ENCODE peak calls at places on chromosomes 4 and X, in five cellular contexts. One of them, this sample, is unnamed.

GRCh38 chrX:2497961-2498780 is 2.6 kb downstream of the DHRSX start:
- DNase-seq in tibial nerve: peak
- DNase-seq in breast epithelium: no peak
- DNase-seq in body of pancreas: peak
- DNase-seq in esophagus squamous epithelium: no peak
- DNase-seq in this sample: no peak

GRCh38 chr4:158945529-158946108 is 157.3 kb upstream of the RAPGEF2 start:
- DNase-seq in breast epithelium: no peak
- DNase-seq in esophagus squamous epithelium: no peak
- DNase-seq in body of pancreas: no peak
- DNase-seq in tibial nerve: no peak
- DNase-seq in this sample: no peak

GRCh38 chr4:30103455-30103854 is 616.7 kb upstream of the PCDH7 start:
- DNase-seq in body of pancreas: no peak
- DNase-seq in tibial nerve: no peak
- DNase-seq in breast epithelium: no peak
- DNase-seq in esophagus squamous epithelium: no peak
- DNase-seq in this sample: no peak

GRCh38 chr4:89625599-89626293 is 211.2 kb downstream of the SNCA start:
- DNase-seq in tibial nerve: no peak
- DNase-seq in esophagus squamous epithelium: no peak
- DNase-seq in body of pancreas: no peak
- DNase-seq in breast epithelium: no peak
- DNase-seq in this sample: no peak

GRCh38 chr4:110059556-110060191 is 138.7 kb downstream of the ELOVL6 start:
- DNase-seq in esophagus squamous epithelium: no peak
- DNase-seq in breast epithelium: no peak
- DNase-seq in tibial nerve: no peak
- DNase-seq in body of pancreas: no peak
- DNase-seq in this sample: no peak

GRCh38 chr4:7539659-7540058 is 104.9 kb upstream of the PSAPL1 start:
- DNase-seq in tibial nerve: no peak
- DNase-seq in esophagus squamous epithelium: no peak
- DNase-seq in body of pancreas: peak
- DNase-seq in breast epithelium: no peak
- DNase-seq in this sample: peak

GRCh38 chr4:109803924-109804571 is 2.2 kb upstream of the CFI start:
- DNase-seq in tibial nerve: no peak
- DNase-seq in breast epithelium: no peak
- DNase-seq in body of pancreas: peak
- DNase-seq in esophagus squamous epithelium: no peak
- DNase-seq in this sample: no peak

GRCh38 chr4:151600432-151600831 is 160.4 kb downstream of the GATB start:
- DNase-seq in esophagus squamous epithelium: no peak
- DNase-seq in breast epithelium: no peak
- DNase-seq in tibial nerve: no peak
- DNase-seq in body of pancreas: no peak
- DNase-seq in this sample: no peak

GRCh38 chrX:142089193-142089592 is 115.9 kb downstream of the MAGEC2 start:
- DNase-seq in breast epithelium: no peak
- DNase-seq in tibial nerve: no peak
- DNase-seq in esophagus squamous epithelium: no peak
- DNase-seq in body of pancreas: no peak
- DNase-seq in this sample: no peak

GRCh38 chrX:11437642-11438379 is 144.6 kb downstream of the AMELX start:
- DNase-seq in esophagus squamous epithelium: no peak
- DNase-seq in breast epithelium: no peak
- DNase-seq in body of pancreas: peak
- DNase-seq in tibial nerve: no peak
- DNase-seq in this sample: no peak

GRCh38 chrX:124098089-124098488 is 136.6 kb downstream of the STAG2 start:
- DNase-seq in breast epithelium: no peak
- DNase-seq in body of pancreas: no peak
- DNase-seq in tibial nerve: no peak
- DNase-seq in esophagus squamous epithelium: no peak
- DNase-seq in this sample: no peak

GRCh38 chrX:109472939-109473713 is 8.8 kb downstream of the GUCY2F start:
- DNase-seq in breast epithelium: no peak
- DNase-seq in body of pancreas: no peak
- DNase-seq in esophagus squamous epithelium: no peak
- DNase-seq in tibial nerve: no peak
- DNase-seq in this sample: peak

GRCh38 chr4:140238353-140239041 is 84.5 kb upstream of the MAML3 start:
- DNase-seq in breast epithelium: peak
- DNase-seq in body of pancreas: peak
- DNase-seq in esophagus squamous epithelium: peak
- DNase-seq in tibial nerve: peak
- DNase-seq in this sample: no peak

GRCh38 chr4:138555584-138555983 is 313.4 kb upstream of the SLC7A11 start:
- DNase-seq in breast epithelium: no peak
- DNase-seq in body of pancreas: peak
- DNase-seq in esophagus squamous epithelium: no peak
- DNase-seq in tibial nerve: no peak
- DNase-seq in this sample: no peak

GRCh38 chr4:54213812-54214211 is 15.3 kb upstream of the PDGFRA start:
- DNase-seq in breast epithelium: no peak
- DNase-seq in body of pancreas: no peak
- DNase-seq in esophagus squamous epithelium: no peak
- DNase-seq in tibial nerve: no peak
- DNase-seq in this sample: no peak

GRCh38 chrX:51694254-51694653 is 11.6 kb upstream of the CENPVL2 start:
- DNase-seq in tibial nerve: no peak
- DNase-seq in esophagus squamous epithelium: no peak
- DNase-seq in body of pancreas: no peak
- DNase-seq in breast epithelium: no peak
- DNase-seq in this sample: no peak

GRCh38 chr4:185902654-185903053 is 90.7 kb upstream of the SORBS2 start:
- DNase-seq in breast epithelium: no peak
- DNase-seq in tibial nerve: no peak
- DNase-seq in body of pancreas: peak
- DNase-seq in esophagus squamous epithelium: no peak
- DNase-seq in this sample: no peak

GRCh38 chrX:79270401-79270800 is 96.7 kb downstream of the ITM2A start:
- DNase-seq in body of pancreas: peak
- DNase-seq in breast epithelium: no peak
- DNase-seq in esophagus squamous epithelium: no peak
- DNase-seq in tibial nerve: peak
- DNase-seq in this sample: no peak

GRCh38 chrX:101022020-101022419 is 29.9 kb downstream of the TRMT2B start:
- DNase-seq in tibial nerve: no peak
- DNase-seq in esophagus squamous epithelium: no peak
- DNase-seq in breast epithelium: no peak
- DNase-seq in body of pancreas: no peak
- DNase-seq in this sample: no peak

GRCh38 chrX:46694549-46694948 is 64.4 kb downstream of the SLC9A7 start:
- DNase-seq in body of pancreas: no peak
- DNase-seq in tibial nerve: no peak
- DNase-seq in breast epithelium: no peak
- DNase-seq in esophagus squamous epithelium: no peak
- DNase-seq in this sample: no peak

GRCh38 chrX:46698691-46699090 is 60.2 kb downstream of the SLC9A7 start:
- DNase-seq in breast epithelium: no peak
- DNase-seq in body of pancreas: no peak
- DNase-seq in tibial nerve: no peak
- DNase-seq in esophagus squamous epithelium: no peak
- DNase-seq in this sample: no peak

GRCh38 chrX:46690818-46691217 is 68.1 kb downstream of the SLC9A7 start:
- DNase-seq in esophagus squamous epithelium: no peak
- DNase-seq in body of pancreas: no peak
- DNase-seq in tibial nerve: no peak
- DNase-seq in breast epithelium: no peak
- DNase-seq in this sample: no peak

GRCh38 chrX:46687619-46688018 is 71.3 kb downstream of the SLC9A7 start:
- DNase-seq in tibial nerve: no peak
- DNase-seq in breast epithelium: no peak
- DNase-seq in body of pancreas: no peak
- DNase-seq in esophagus squamous epithelium: no peak
- DNase-seq in this sample: no peak

DNA sequence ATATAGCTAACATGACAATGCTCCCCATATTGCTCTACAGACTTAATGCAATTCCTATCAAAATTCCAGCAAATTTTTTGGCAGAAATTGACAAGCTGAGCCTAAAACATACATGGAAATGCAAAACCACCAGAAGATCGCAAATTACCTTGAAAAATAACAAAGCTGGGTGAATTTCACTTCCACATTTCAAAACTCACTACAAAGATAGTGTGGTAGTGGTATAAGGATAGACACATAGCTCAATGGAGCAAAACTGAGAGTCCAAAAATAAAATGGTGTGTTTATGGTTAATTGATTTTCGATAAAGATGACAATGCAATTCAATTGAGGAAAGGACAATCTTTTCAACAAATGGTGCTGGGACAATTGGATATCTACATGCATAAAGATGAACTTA is 65.8 kb downstream of the SLC9A7 start:
- DNase-seq in tibial nerve: no peak
- DNase-seq in esophagus squamous epithelium: no peak
- DNase-seq in body of pancreas: no peak
- DNase-seq in breast epithelium: no peak
- DNase-seq in this sample: no peak
- TF ChIP-seq POLR2A in tibial nerve: no peak
- TF ChIP-seq POLR2A in esophagus squamous epithelium: no peak
- TF ChIP-seq POLR2A in body of pancreas: no peak
- TF ChIP-seq POLR2A in breast epithelium: no peak
- TF ChIP-seq POLR2A in this sample: no peak

DNA sequence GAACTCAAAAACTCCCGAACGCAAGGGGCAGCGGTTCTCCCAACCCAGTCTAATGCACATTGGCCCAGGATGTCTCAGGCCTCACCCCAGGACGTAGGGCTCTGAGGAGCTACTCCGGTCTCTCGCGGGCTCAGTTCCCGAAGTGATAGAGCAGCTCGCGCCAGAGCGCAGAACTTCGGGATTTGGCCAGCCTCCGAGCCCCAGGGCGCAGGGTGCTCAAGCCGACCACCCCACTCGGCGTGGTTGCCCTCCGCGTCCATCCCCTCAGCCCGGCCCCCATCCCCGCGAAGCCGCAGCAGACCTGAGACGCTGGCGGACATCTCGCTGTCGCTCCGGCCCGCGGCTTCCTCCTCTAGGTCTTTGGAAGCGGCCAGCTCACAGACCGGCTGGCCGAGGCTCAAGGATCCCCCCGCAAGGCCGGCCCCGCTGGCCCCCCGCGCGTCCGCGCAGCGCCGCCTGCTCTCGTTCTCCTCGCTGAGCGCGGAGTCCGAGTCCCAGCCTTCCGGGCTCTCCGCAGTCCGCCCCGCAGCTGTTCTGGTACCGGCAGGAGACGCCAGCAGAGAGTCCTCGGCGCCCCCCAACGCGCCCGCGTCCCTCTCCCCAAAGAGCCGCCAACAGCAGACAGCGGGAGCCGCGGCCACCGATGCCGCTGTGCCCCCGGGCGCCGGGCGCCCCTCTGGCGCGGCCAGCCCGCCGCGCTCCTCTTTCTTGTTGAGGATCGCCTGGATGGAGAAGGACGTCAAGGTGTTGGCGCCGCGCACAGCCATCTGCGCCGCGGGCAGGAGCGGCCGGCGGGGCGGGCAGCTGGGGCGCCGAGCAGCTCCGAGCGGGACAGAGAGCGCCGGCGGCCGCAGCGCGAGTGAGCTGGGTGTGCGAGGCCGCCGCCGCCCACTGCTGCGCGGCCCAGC is at the start of gene NKX3-2:
- DNase-seq in body of pancreas: no peak
- DNase-seq in tibial nerve: no peak
- DNase-seq in breast epithelium: no peak
- DNase-seq in esophagus squamous epithelium: no peak
- DNase-seq in this sample: peak
- TF ChIP-seq POLR2A in body of pancreas: no peak
- TF ChIP-seq POLR2A in tibial nerve: no peak
- TF ChIP-seq POLR2A in breast epithelium: no peak
- TF ChIP-seq POLR2A in esophagus squamous epithelium: no peak
- TF ChIP-seq POLR2A in this sample: no peak

GRCh38 chrX:132216283-132216682 is 3.0 kb downstream of the RAP2C start:
- DNase-seq in body of pancreas: no peak
- DNase-seq in esophagus squamous epithelium: no peak
- DNase-seq in tibial nerve: no peak
- DNase-seq in breast epithelium: no peak
- DNase-seq in this sample: no peak

GRCh38 chrX:132217203-132218073 is 1.8 kb downstream of the RAP2C start:
- DNase-seq in esophagus squamous epithelium: peak
- DNase-seq in tibial nerve: peak
- DNase-seq in body of pancreas: peak
- DNase-seq in breast epithelium: peak
- DNase-seq in this sample: peak

GRCh38 chrX:132218100-132218807 is 993 bp downstream of the RAP2C start:
- DNase-seq in tibial nerve: peak
- DNase-seq in body of pancreas: peak
- DNase-seq in breast epithelium: peak
- DNase-seq in esophagus squamous epithelium: peak
- DNase-seq in this sample: peak

GRCh38 chrX:132216806-132217202 is 2.4 kb downstream of the RAP2C start:
- DNase-seq in body of pancreas: no peak
- DNase-seq in tibial nerve: no peak
- DNase-seq in esophagus squamous epithelium: no peak
- DNase-seq in breast epithelium: no peak
- DNase-seq in this sample: no peak

DNA sequence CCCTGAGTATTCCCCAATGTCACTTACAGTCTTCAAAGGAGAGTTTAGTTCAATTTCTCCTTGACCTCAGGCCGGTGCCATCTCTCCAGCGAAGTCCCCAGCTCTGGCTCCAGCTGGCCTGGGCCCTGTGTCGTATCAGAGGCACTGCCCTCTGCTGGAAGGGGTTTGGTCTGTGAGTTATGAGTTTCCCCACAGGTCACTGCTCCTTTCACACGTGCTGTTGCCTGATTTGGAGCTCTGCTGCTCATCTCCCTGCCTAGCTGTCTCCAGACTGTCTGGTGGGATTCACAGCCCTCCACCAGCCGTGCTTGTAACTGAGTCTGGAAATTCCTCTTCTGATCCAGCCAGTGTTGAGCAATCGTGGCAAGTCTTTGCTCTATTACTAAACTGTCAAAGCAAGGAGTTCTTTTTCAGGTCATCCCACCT is at the start of gene RAP2C:
- DNase-seq in body of pancreas: peak
- DNase-seq in tibial nerve: peak
- DNase-seq in breast epithelium: peak
- DNase-seq in esophagus squamous epithelium: peak
- DNase-seq in this sample: peak
- TF ChIP-seq POLR2A in body of pancreas: peak
- TF ChIP-seq POLR2A in tibial nerve: no peak
- TF ChIP-seq POLR2A in breast epithelium: no peak
- TF ChIP-seq POLR2A in esophagus squamous epithelium: no peak
- TF ChIP-seq POLR2A in this sample: no peak

GRCh38 chr4:36665985-36666384 is 384.6 kb downstream of the DTHD1 start:
- DNase-seq in tibial nerve: no peak
- DNase-seq in body of pancreas: no peak
- DNase-seq in esophagus squamous epithelium: no peak
- DNase-seq in breast epithelium: no peak
- DNase-seq in this sample: no peak
- TF ChIP-seq POLR2A in tibial nerve: no peak
- TF ChIP-seq POLR2A in body of pancreas: no peak
- TF ChIP-seq POLR2A in esophagus squamous epithelium: no peak
- TF ChIP-seq POLR2A in breast epithelium: no peak
- TF ChIP-seq POLR2A in this sample: no peak

GRCh38 chr4:38145741-38146140 is 185.5 kb downstream of the PTTG2 start:
- DNase-seq in tibial nerve: no peak
- DNase-seq in breast epithelium: no peak
- DNase-seq in body of pancreas: peak
- DNase-seq in esophagus squamous epithelium: no peak
- DNase-seq in this sample: no peak
- TF ChIP-seq POLR2A in tibial nerve: no peak
- TF ChIP-seq POLR2A in breast epithelium: no peak
- TF ChIP-seq POLR2A in body of pancreas: no peak
- TF ChIP-seq POLR2A in esophagus squamous epithelium: no peak
- TF ChIP-seq POLR2A in this sample: no peak

GRCh38 chrX:12972867-12973560 is 1.9 kb upstream of the TMSB4X start:
- DNase-seq in esophagus squamous epithelium: no peak
- DNase-seq in body of pancreas: no peak
- DNase-seq in tibial nerve: no peak
- DNase-seq in breast epithelium: no peak
- DNase-seq in this sample: no peak
- TF ChIP-seq POLR2A in esophagus squamous epithelium: no peak
- TF ChIP-seq POLR2A in body of pancreas: no peak
- TF ChIP-seq POLR2A in tibial nerve: no peak
- TF ChIP-seq POLR2A in breast epithelium: no peak
- TF ChIP-seq POLR2A in this sample: no peak